ENCODE peak calls at places on chromosomes 16 and 17, in ten cellular contexts. One of them, this sample, is unnamed.

GRCh38 chr16:61323456-61323855 is 712.8 kb downstream of the CDH8 start:
- DNase-seq in HepG2: peak
- DNase-seq in glutamatergic neuron: no peak
- DNase-seq in foreskin fibroblast: no peak
- DNase-seq in stimulated activated CD4-positive, alpha-beta T cell treated with anti-CD3 and anti-CD28 coated beads, Interleukin-2, amount 100 ng/mL, for 48 hours: no peak
- DNase-seq in kidney glomerular epithelial cell: no peak
- DNase-seq in stromal cell of bone marrow: no peak
- DNase-seq in neural crest cell: no peak
- DNase-seq in COR-L47: no peak
- DNase-seq in left lung: no peak
- DNase-seq in this sample: no peak

GRCh38 chr16:48383877-48384304 is 1.3 kb downstream of the SIAH1 start:
- DNase-seq in HepG2: peak
- DNase-seq in glutamatergic neuron: no peak
- DNase-seq in foreskin fibroblast: no peak
- DNase-seq in stimulated activated CD4-positive, alpha-beta T cell treated with anti-CD3 and anti-CD28 coated beads, Interleukin-2, amount 100 ng/mL, for 48 hours: no peak
- DNase-seq in kidney glomerular epithelial cell: peak
- DNase-seq in stromal cell of bone marrow: no peak
- DNase-seq in neural crest cell: no peak
- DNase-seq in COR-L47: no peak
- DNase-seq in left lung: no peak
- DNase-seq in this sample: no peak

GRCh38 chr17:17098426-17099035 is 56.3 kb downstream of the MPRIP start:
- DNase-seq in HepG2: no peak
- DNase-seq in glutamatergic neuron: no peak
- DNase-seq in foreskin fibroblast: no peak
- DNase-seq in stimulated activated CD4-positive, alpha-beta T cell treated with anti-CD3 and anti-CD28 coated beads, Interleukin-2, amount 100 ng/mL, for 48 hours: no peak
- DNase-seq in kidney glomerular epithelial cell: no peak
- DNase-seq in stromal cell of bone marrow: no peak
- DNase-seq in neural crest cell: peak
- DNase-seq in COR-L47: no peak
- DNase-seq in left lung: no peak
- DNase-seq in this sample: no peak

GRCh38 chr17:12620200-12620720 is 45.4 kb upstream of the MYOCD start:
- DNase-seq in HepG2: no peak
- DNase-seq in glutamatergic neuron: no peak
- DNase-seq in foreskin fibroblast: peak
- DNase-seq in stimulated activated CD4-positive, alpha-beta T cell treated with anti-CD3 and anti-CD28 coated beads, Interleukin-2, amount 100 ng/mL, for 48 hours: no peak
- DNase-seq in kidney glomerular epithelial cell: no peak
- DNase-seq in stromal cell of bone marrow: no peak
- DNase-seq in neural crest cell: no peak
- DNase-seq in COR-L47: no peak
- DNase-seq in left lung: no peak
- DNase-seq in this sample: no peak

GRCh38 chr16:84986102-84986501 is 25.2 kb downstream of the ZDHHC7 start:
- DNase-seq in HepG2: no peak
- DNase-seq in glutamatergic neuron: no peak
- DNase-seq in foreskin fibroblast: no peak
- DNase-seq in stimulated activated CD4-positive, alpha-beta T cell treated with anti-CD3 and anti-CD28 coated beads, Interleukin-2, amount 100 ng/mL, for 48 hours: peak
- DNase-seq in kidney glomerular epithelial cell: no peak
- DNase-seq in stromal cell of bone marrow: no peak
- DNase-seq in neural crest cell: no peak
- DNase-seq in COR-L47: no peak
- DNase-seq in left lung: no peak
- DNase-seq in this sample: no peak

GRCh38 chr16:30142672-30143346 is 19.8 kb upstream of the MAPK3 start:
- DNase-seq in HepG2: peak
- DNase-seq in glutamatergic neuron: no peak
- DNase-seq in foreskin fibroblast: no peak
- DNase-seq in stimulated activated CD4-positive, alpha-beta T cell treated with anti-CD3 and anti-CD28 coated beads, Interleukin-2, amount 100 ng/mL, for 48 hours: no peak
- DNase-seq in kidney glomerular epithelial cell: no peak
- DNase-seq in stromal cell of bone marrow: no peak
- DNase-seq in neural crest cell: no peak
- DNase-seq in COR-L47: peak
- DNase-seq in left lung: no peak
- DNase-seq in this sample: no peak

GRCh38 chr16:63904182-63904581 is 1217.7 kb downstream of the CDH11 start:
- DNase-seq in HepG2: no peak
- DNase-seq in glutamatergic neuron: no peak
- DNase-seq in foreskin fibroblast: no peak
- DNase-seq in stimulated activated CD4-positive, alpha-beta T cell treated with anti-CD3 and anti-CD28 coated beads, Interleukin-2, amount 100 ng/mL, for 48 hours: no peak
- DNase-seq in kidney glomerular epithelial cell: no peak
- DNase-seq in stromal cell of bone marrow: no peak
- DNase-seq in neural crest cell: no peak
- DNase-seq in COR-L47: no peak
- DNase-seq in left lung: peak
- DNase-seq in this sample: no peak

GRCh38 chr17:6279659-6280058 is 155.3 kb downstream of the AIPL1 start:
- DNase-seq in HepG2: peak
- DNase-seq in glutamatergic neuron: no peak
- DNase-seq in foreskin fibroblast: no peak
- DNase-seq in stimulated activated CD4-positive, alpha-beta T cell treated with anti-CD3 and anti-CD28 coated beads, Interleukin-2, amount 100 ng/mL, for 48 hours: no peak
- DNase-seq in kidney glomerular epithelial cell: no peak
- DNase-seq in stromal cell of bone marrow: no peak
- DNase-seq in neural crest cell: no peak
- DNase-seq in COR-L47: peak
- DNase-seq in left lung: no peak
- DNase-seq in this sample: no peak

GRCh38 chr16:74752756-74753155 is 21.9 kb downstream of the FA2H start:
- DNase-seq in HepG2: no peak
- DNase-seq in glutamatergic neuron: no peak
- DNase-seq in foreskin fibroblast: no peak
- DNase-seq in stimulated activated CD4-positive, alpha-beta T cell treated with anti-CD3 and anti-CD28 coated beads, Interleukin-2, amount 100 ng/mL, for 48 hours: no peak
- DNase-seq in kidney glomerular epithelial cell: no peak
- DNase-seq in stromal cell of bone marrow: no peak
- DNase-seq in neural crest cell: no peak
- DNase-seq in COR-L47: no peak
- DNase-seq in left lung: no peak
- DNase-seq in this sample: no peak

GRCh38 chr17:17837966-17838962 is 1.5 kb upstream of the SREBF1 start:
- DNase-seq in HepG2: peak
- DNase-seq in glutamatergic neuron: peak
- DNase-seq in foreskin fibroblast: peak
- DNase-seq in stimulated activated CD4-positive, alpha-beta T cell treated with anti-CD3 and anti-CD28 coated beads, Interleukin-2, amount 100 ng/mL, for 48 hours: no peak
- DNase-seq in kidney glomerular epithelial cell: no peak
- DNase-seq in stromal cell of bone marrow: no peak
- DNase-seq in neural crest cell: no peak
- DNase-seq in COR-L47: no peak
- DNase-seq in left lung: no peak
- DNase-seq in this sample: no peak

GRCh38 chr16:27458196-27458728 is 56.3 kb downstream of the IL21R start:
- DNase-seq in HepG2: no peak
- DNase-seq in glutamatergic neuron: no peak
- DNase-seq in foreskin fibroblast: no peak
- DNase-seq in stimulated activated CD4-positive, alpha-beta T cell treated with anti-CD3 and anti-CD28 coated beads, Interleukin-2, amount 100 ng/mL, for 48 hours: no peak
- DNase-seq in kidney glomerular epithelial cell: no peak
- DNase-seq in stromal cell of bone marrow: no peak
- DNase-seq in neural crest cell: no peak
- DNase-seq in COR-L47: no peak
- DNase-seq in left lung: no peak
- DNase-seq in this sample: no peak

GRCh38 chr16:84643677-84644076 is 4.6 kb upstream of the KLHL36 start:
- DNase-seq in HepG2: no peak
- DNase-seq in glutamatergic neuron: no peak
- DNase-seq in foreskin fibroblast: no peak
- DNase-seq in stimulated activated CD4-positive, alpha-beta T cell treated with anti-CD3 and anti-CD28 coated beads, Interleukin-2, amount 100 ng/mL, for 48 hours: no peak
- DNase-seq in kidney glomerular epithelial cell: no peak
- DNase-seq in stromal cell of bone marrow: no peak
- DNase-seq in neural crest cell: no peak
- DNase-seq in COR-L47: no peak
- DNase-seq in left lung: no peak
- DNase-seq in this sample: no peak

GRCh38 chr16:55605756-55606155 is 39.3 kb downstream of the CAPNS2 start:
- DNase-seq in HepG2: no peak
- DNase-seq in glutamatergic neuron: no peak
- DNase-seq in foreskin fibroblast: no peak
- DNase-seq in stimulated activated CD4-positive, alpha-beta T cell treated with anti-CD3 and anti-CD28 coated beads, Interleukin-2, amount 100 ng/mL, for 48 hours: no peak
- DNase-seq in kidney glomerular epithelial cell: no peak
- DNase-seq in stromal cell of bone marrow: peak
- DNase-seq in neural crest cell: no peak
- DNase-seq in COR-L47: no peak
- DNase-seq in left lung: no peak
- DNase-seq in this sample: no peak

GRCh38 chr16:72876221-72876620 is 171.7 kb downstream of the ZFHX3 start:
- DNase-seq in HepG2: no peak
- DNase-seq in glutamatergic neuron: no peak
- DNase-seq in foreskin fibroblast: peak
- DNase-seq in stimulated activated CD4-positive, alpha-beta T cell treated with anti-CD3 and anti-CD28 coated beads, Interleukin-2, amount 100 ng/mL, for 48 hours: no peak
- DNase-seq in kidney glomerular epithelial cell: no peak
- DNase-seq in stromal cell of bone marrow: peak
- DNase-seq in neural crest cell: no peak
- DNase-seq in COR-L47: no peak
- DNase-seq in left lung: no peak
- DNase-seq in this sample: no peak

GRCh38 chr17:75295220-75296158 is 6.3 kb upstream of the SLC25A19 start:
- DNase-seq in HepG2: peak
- DNase-seq in glutamatergic neuron: no peak
- DNase-seq in foreskin fibroblast: no peak
- DNase-seq in stimulated activated CD4-positive, alpha-beta T cell treated with anti-CD3 and anti-CD28 coated beads, Interleukin-2, amount 100 ng/mL, for 48 hours: peak
- DNase-seq in kidney glomerular epithelial cell: no peak
- DNase-seq in stromal cell of bone marrow: no peak
- DNase-seq in neural crest cell: no peak
- DNase-seq in COR-L47: no peak
- DNase-seq in left lung: no peak
- DNase-seq in this sample: no peak

GRCh38 chr16:15482068-15482747 is 47.8 kb downstream of the BMERB1 start:
- DNase-seq in HepG2: peak
- DNase-seq in glutamatergic neuron: peak
- DNase-seq in foreskin fibroblast: peak
- DNase-seq in stimulated activated CD4-positive, alpha-beta T cell treated with anti-CD3 and anti-CD28 coated beads, Interleukin-2, amount 100 ng/mL, for 48 hours: peak
- DNase-seq in kidney glomerular epithelial cell: peak
- DNase-seq in stromal cell of bone marrow: peak
- DNase-seq in neural crest cell: no peak
- DNase-seq in COR-L47: no peak
- DNase-seq in left lung: no peak
- DNase-seq in this sample: no peak

GRCh38 chr16:27600386-27600785 is 50.4 kb downstream of the KATNIP start:
- DNase-seq in HepG2: no peak
- DNase-seq in glutamatergic neuron: peak
- DNase-seq in foreskin fibroblast: no peak
- DNase-seq in stimulated activated CD4-positive, alpha-beta T cell treated with anti-CD3 and anti-CD28 coated beads, Interleukin-2, amount 100 ng/mL, for 48 hours: no peak
- DNase-seq in kidney glomerular epithelial cell: no peak
- DNase-seq in stromal cell of bone marrow: no peak
- DNase-seq in neural crest cell: no peak
- DNase-seq in COR-L47: no peak
- DNase-seq in left lung: no peak
- DNase-seq in this sample: peak

GRCh38 chr17:74920306-74920620 is 2.8 kb downstream of the USH1G start:
- DNase-seq in HepG2: no peak
- DNase-seq in glutamatergic neuron: no peak
- DNase-seq in foreskin fibroblast: no peak
- DNase-seq in stimulated activated CD4-positive, alpha-beta T cell treated with anti-CD3 and anti-CD28 coated beads, Interleukin-2, amount 100 ng/mL, for 48 hours: no peak
- DNase-seq in kidney glomerular epithelial cell: no peak
- DNase-seq in stromal cell of bone marrow: no peak
- DNase-seq in neural crest cell: no peak
- DNase-seq in COR-L47: no peak
- DNase-seq in left lung: no peak
- DNase-seq in this sample: no peak

GRCh38 chr16:1991135-1991551 is 1.4 kb downstream of the SYNGR3 start:
- DNase-seq in HepG2: no peak
- DNase-seq in glutamatergic neuron: no peak
- DNase-seq in foreskin fibroblast: no peak
- DNase-seq in stimulated activated CD4-positive, alpha-beta T cell treated with anti-CD3 and anti-CD28 coated beads, Interleukin-2, amount 100 ng/mL, for 48 hours: no peak
- DNase-seq in kidney glomerular epithelial cell: no peak
- DNase-seq in stromal cell of bone marrow: no peak
- DNase-seq in neural crest cell: no peak
- DNase-seq in COR-L47: no peak
- DNase-seq in left lung: peak
- DNase-seq in this sample: no peak

GRCh38 chr17:31392856-31393748 is 1.6 kb downstream of the RAB11FIP4 start:
- DNase-seq in HepG2: no peak
- DNase-seq in glutamatergic neuron: no peak
- DNase-seq in foreskin fibroblast: no peak
- DNase-seq in stimulated activated CD4-positive, alpha-beta T cell treated with anti-CD3 and anti-CD28 coated beads, Interleukin-2, amount 100 ng/mL, for 48 hours: no peak
- DNase-seq in kidney glomerular epithelial cell: no peak
- DNase-seq in stromal cell of bone marrow: no peak
- DNase-seq in neural crest cell: no peak
- DNase-seq in COR-L47: no peak
- DNase-seq in left lung: no peak
- DNase-seq in this sample: no peak

GRCh38 chr17:58268326-58268725 is 12.4 kb downstream of the MPO start:
- DNase-seq in HepG2: no peak
- DNase-seq in glutamatergic neuron: no peak
- DNase-seq in foreskin fibroblast: no peak
- DNase-seq in stimulated activated CD4-positive, alpha-beta T cell treated with anti-CD3 and anti-CD28 coated beads, Interleukin-2, amount 100 ng/mL, for 48 hours: no peak
- DNase-seq in kidney glomerular epithelial cell: no peak
- DNase-seq in stromal cell of bone marrow: no peak
- DNase-seq in neural crest cell: no peak
- DNase-seq in COR-L47: no peak
- DNase-seq in left lung: no peak
- DNase-seq in this sample: no peak

GRCh38 chr17:77679589-77679988 is 278.9 kb upstream of the TNRC6C start:
- DNase-seq in HepG2: no peak
- DNase-seq in glutamatergic neuron: no peak
- DNase-seq in foreskin fibroblast: no peak
- DNase-seq in stimulated activated CD4-positive, alpha-beta T cell treated with anti-CD3 and anti-CD28 coated beads, Interleukin-2, amount 100 ng/mL, for 48 hours: no peak
- DNase-seq in kidney glomerular epithelial cell: no peak
- DNase-seq in stromal cell of bone marrow: no peak
- DNase-seq in neural crest cell: no peak
- DNase-seq in COR-L47: no peak
- DNase-seq in left lung: no peak
- DNase-seq in this sample: no peak

GRCh38 chr17:66507103-66507923 is 204.9 kb downstream of the PRKCA start:
- DNase-seq in HepG2: peak
- DNase-seq in glutamatergic neuron: no peak
- DNase-seq in foreskin fibroblast: peak
- DNase-seq in stimulated activated CD4-positive, alpha-beta T cell treated with anti-CD3 and anti-CD28 coated beads, Interleukin-2, amount 100 ng/mL, for 48 hours: no peak
- DNase-seq in kidney glomerular epithelial cell: peak
- DNase-seq in stromal cell of bone marrow: peak
- DNase-seq in neural crest cell: no peak
- DNase-seq in COR-L47: no peak
- DNase-seq in left lung: no peak
- DNase-seq in this sample: no peak

GRCh38 chr16:3149630-3150345 is 15.0 kb downstream of the ZNF213 start:
- DNase-seq in HepG2: no peak
- DNase-seq in glutamatergic neuron: peak
- DNase-seq in foreskin fibroblast: peak
- DNase-seq in stimulated activated CD4-positive, alpha-beta T cell treated with anti-CD3 and anti-CD28 coated beads, Interleukin-2, amount 100 ng/mL, for 48 hours: peak
- DNase-seq in kidney glomerular epithelial cell: peak
- DNase-seq in stromal cell of bone marrow: no peak
- DNase-seq in neural crest cell: peak
- DNase-seq in COR-L47: peak
- DNase-seq in left lung: peak
- DNase-seq in this sample: peak

GRCh38 chr16:55778718-55779117 is 54.2 kb downstream of the CES1 start:
- DNase-seq in HepG2: no peak
- DNase-seq in glutamatergic neuron: no peak
- DNase-seq in foreskin fibroblast: no peak
- DNase-seq in stimulated activated CD4-positive, alpha-beta T cell treated with anti-CD3 and anti-CD28 coated beads, Interleukin-2, amount 100 ng/mL, for 48 hours: no peak
- DNase-seq in kidney glomerular epithelial cell: no peak
- DNase-seq in stromal cell of bone marrow: no peak
- DNase-seq in neural crest cell: no peak
- DNase-seq in COR-L47: no peak
- DNase-seq in left lung: no peak
- DNase-seq in this sample: no peak

GRCh38 chr17:44331249-44331760 is 6.7 kb upstream of the SLC25A39 start:
- DNase-seq in HepG2: peak
- DNase-seq in glutamatergic neuron: peak
- DNase-seq in foreskin fibroblast: no peak
- DNase-seq in stimulated activated CD4-positive, alpha-beta T cell treated with anti-CD3 and anti-CD28 coated beads, Interleukin-2, amount 100 ng/mL, for 48 hours: peak
- DNase-seq in kidney glomerular epithelial cell: peak
- DNase-seq in stromal cell of bone marrow: no peak
- DNase-seq in neural crest cell: peak
- DNase-seq in COR-L47: peak
- DNase-seq in left lung: no peak
- DNase-seq in this sample: peak

GRCh38 chr17:69506489-69506888 is 92.0 kb downstream of the MAP2K6 start:
- DNase-seq in HepG2: peak
- DNase-seq in glutamatergic neuron: no peak
- DNase-seq in foreskin fibroblast: no peak
- DNase-seq in stimulated activated CD4-positive, alpha-beta T cell treated with anti-CD3 and anti-CD28 coated beads, Interleukin-2, amount 100 ng/mL, for 48 hours: no peak
- DNase-seq in kidney glomerular epithelial cell: no peak
- DNase-seq in stromal cell of bone marrow: no peak
- DNase-seq in neural crest cell: no peak
- DNase-seq in COR-L47: no peak
- DNase-seq in left lung: no peak
- DNase-seq in this sample: no peak

GRCh38 chr16:52573365-52574104 is 26.6 kb upstream of the TOX3 start:
- DNase-seq in HepG2: peak
- DNase-seq in glutamatergic neuron: no peak
- DNase-seq in foreskin fibroblast: no peak
- DNase-seq in stimulated activated CD4-positive, alpha-beta T cell treated with anti-CD3 and anti-CD28 coated beads, Interleukin-2, amount 100 ng/mL, for 48 hours: no peak
- DNase-seq in kidney glomerular epithelial cell: peak
- DNase-seq in stromal cell of bone marrow: no peak
- DNase-seq in neural crest cell: no peak
- DNase-seq in COR-L47: no peak
- DNase-seq in left lung: no peak
- DNase-seq in this sample: no peak

This sample was measured in neuronal stem cell.